ENCODE peak calls at places on chromosomes 7 and 10, in six cellular contexts. R is HCT116, T is PC-9, L is hepatocyte, D is mammary epithelial cell, B is PC-3. V is an unnamed sample.

GRCh38 chr7:112462236-112462635 is 12.0 kb downstream of the IFRD1 start:
- DNase-seq in R (no peak), T (peak), L (peak), D (peak), B (peak), V (peak)

GRCh38 chr7:140719711-140720110 is 23.2 kb downstream of the NDUFB2 start:
- DNase-seq in R (no peak), T (no peak), L (no peak), D (no peak), B (peak), V (no peak)

GRCh38 chr10:128629111-128630096 is 503.2 kb upstream of the MKI67 start:
- DNase-seq in R (peak), T (peak), L (peak), D (peak), B (peak), V (no peak)

GRCh38 chr7:112112822-112113255 is 93.4 kb downstream of the DOCK4 start:
- DNase-seq in R (no peak), T (no peak), L (no peak), D (peak), B (no peak), V (no peak)

GRCh38 chr7:120877706-120878105 is 19.8 kb upstream of the TSPAN12 start:
- DNase-seq in R (no peak), T (no peak), L (no peak), D (no peak), B (no peak), V (no peak)

GRCh38 chr10:69663548-69663947 is 33.5 kb downstream of the FAM241B start:
- DNase-seq in R (no peak), T (no peak), L (no peak), D (no peak), B (no peak), V (no peak)

GRCh38 chr10:7408494-7409044 is 2.3 kb downstream of the SFMBT2 start:
- DNase-seq in R (no peak), T (no peak), L (peak), D (peak), B (peak), V (peak)

GRCh38 chr10:133274751-133275682 is 1.7 kb downstream of the ADAM8 start:
- DNase-seq in R (no peak), T (peak), L (peak), D (peak), B (peak), V (no peak)

GRCh38 chr7:36216063-36216684 is 63.1 kb downstream of the EEPD1 start:
- DNase-seq in R (no peak), T (no peak), L (peak), D (no peak), B (peak), V (no peak)

GRCh38 chr10:7789390-7789789 is 1.4 kb downstream of the ATP5F1C start:
- DNase-seq in R (no peak), T (no peak), L (no peak), D (peak), B (peak), V (peak)

GRCh38 chr10:78852856-78853255 is 215.9 kb upstream of the ZMIZ1 start:
- DNase-seq in R (peak), T (no peak), L (no peak), D (no peak), B (peak), V (peak)

GRCh38 chr10:44385726-44386438 is 985 bp upstream of the CXCL12 start:
- DNase-seq in R (no peak), T (no peak), L (no peak), D (no peak), B (no peak), V (no peak)

GRCh38 chr7:142301923-142302550 is 44.2 kb upstream of the PRSS58 start:
- DNase-seq in R (peak), T (no peak), L (no peak), D (no peak), B (peak), V (peak)

GRCh38 chr7:157016352-157017041 is 6.0 kb upstream of the MNX1 start:
- DNase-seq in R (no peak), T (no peak), L (no peak), D (no peak), B (no peak), V (no peak)
- TF ChIP-seq EZH2 in R (no peak), T (no peak), L (no peak), D (no peak), B (no peak), V (no peak)

GRCh38 chr7:44231088-44231487 is 30.3 kb downstream of the YKT6 start:
- DNase-seq in R (no peak), T (no peak), L (no peak), D (no peak), B (no peak), V (no peak)

GRCh38 chr7:44235066-44235465 is 34.3 kb downstream of the YKT6 start:
- DNase-seq in R (no peak), T (no peak), L (no peak), D (no peak), B (no peak), V (no peak)

GRCh38 chr7:44232396-44232795 is 31.6 kb downstream of the YKT6 start:
- DNase-seq in R (no peak), T (no peak), L (no peak), D (no peak), B (no peak), V (no peak)

GRCh38 chr7:44235582-44236332 is 35.0 kb downstream of the YKT6 start:
- DNase-seq in R (no peak), T (no peak), L (no peak), D (peak), B (no peak), V (no peak)

GRCh38 chr7:44232900-44233715 is 32.3 kb downstream of the YKT6 start:
- DNase-seq in R (no peak), T (no peak), L (no peak), D (no peak), B (no peak), V (no peak)
- H3K4me3 ChIP-seq in R (no peak), T (no peak), L (no peak), D (no peak), B (no peak), V (no peak)

GRCh38 chr7:78095549-78095948 is 297.0 kb downstream of the PHTF2 start:
- DNase-seq in R (no peak), T (no peak), L (no peak), D (no peak), B (no peak), V (peak)

GRCh38 chr7:78090616-78091015 is 292.0 kb downstream of the PHTF2 start:
- DNase-seq in R (no peak), T (no peak), L (no peak), D (no peak), B (no peak), V (no peak)
- TF ChIP-seq CTCF in R (no peak), T (no peak), L (peak), D (peak), B (peak), V (peak)

GRCh38 chr7:70694357-70694908 is 437.5 kb upstream of the GALNT17 start:
- DNase-seq in R (no peak), T (no peak), L (peak), D (peak), B (no peak), V (peak)
- TF ChIP-seq EZH2 in R (no peak), T (no peak), L (no peak), D (no peak), B (no peak), V (no peak)

DNA sequence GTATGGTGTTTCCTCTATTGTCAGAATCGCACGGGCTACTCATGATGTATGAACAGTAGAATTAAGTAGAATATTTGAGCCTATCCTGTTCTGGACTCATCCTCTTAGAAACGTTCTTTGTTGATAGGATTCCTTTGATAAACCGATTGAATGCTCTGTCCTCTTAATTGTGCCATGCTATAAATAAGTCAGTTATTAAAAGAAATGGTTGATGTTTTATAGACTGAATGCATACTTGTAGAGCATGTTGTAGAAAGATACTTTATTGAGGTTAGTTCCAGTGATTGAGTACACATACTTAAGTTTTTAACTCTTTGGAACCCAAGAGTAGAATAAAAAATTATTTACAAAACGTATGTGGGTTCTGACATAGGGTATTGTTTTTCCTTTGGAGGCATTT is 54.9 kb upstream of the HBP1 start:
- DNase-seq in R (no peak), T (no peak), L (no peak), D (no peak), B (no peak), V (no peak)
- H3K4me3 ChIP-seq in R (no peak), T (no peak), L (no peak), D (no peak), B (no peak), V (no peak)

GRCh38 chr10:77588886-77589285 is 48.7 kb downstream of the KCNMA1 start:
- DNase-seq in R (no peak), T (no peak), L (no peak), D (no peak), B (no peak), V (no peak)

GRCh38 chr10:77583527-77583926 is 54.1 kb downstream of the KCNMA1 start:
- DNase-seq in R (no peak), T (peak), L (no peak), D (peak), B (peak), V (no peak)

GRCh38 chr10:77590344-77591237 is 47.0 kb downstream of the KCNMA1 start:
- DNase-seq in R (no peak), T (no peak), L (no peak), D (no peak), B (no peak), V (no peak)

GRCh38 chr10:77587424-77587806 is 50.2 kb downstream of the KCNMA1 start:
- DNase-seq in R (no peak), T (no peak), L (peak), D (no peak), B (no peak), V (no peak)

DNA sequence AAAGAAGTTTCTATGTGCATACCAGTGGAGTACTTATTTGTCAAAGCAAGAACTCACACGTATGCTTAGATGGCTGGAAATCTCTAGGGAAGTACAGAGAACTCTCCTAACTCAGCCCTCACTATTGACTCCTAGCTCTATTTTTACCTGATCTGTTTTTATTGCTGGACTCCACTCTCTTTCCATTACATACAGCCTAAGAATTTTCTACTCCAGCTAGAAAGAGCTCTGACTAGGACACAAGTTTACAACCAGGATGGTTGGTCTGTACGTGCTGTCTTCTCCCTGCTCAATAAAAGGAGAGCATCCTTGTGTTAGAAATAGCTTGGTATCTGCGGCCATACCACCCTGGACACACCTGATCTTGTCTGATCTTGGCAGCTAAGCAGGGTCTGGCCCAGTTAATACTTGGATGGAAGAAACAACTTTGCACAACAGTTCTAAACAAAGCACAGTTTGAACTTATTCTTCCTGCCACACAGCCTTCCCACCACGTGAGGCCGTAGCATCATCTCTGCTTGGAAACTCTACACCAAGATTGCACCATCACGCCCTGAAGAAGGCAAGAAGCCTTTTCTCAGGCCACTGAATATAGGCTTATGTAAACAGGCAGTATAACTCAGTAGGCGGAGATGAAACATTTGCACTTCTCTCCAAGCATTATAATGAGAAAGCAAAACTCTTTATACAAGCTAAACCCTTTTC is 50.7 kb downstream of the KCNMA1 start:
- DNase-seq in R (no peak), T (peak), L (peak), D (peak), B (peak), V (no peak)
- TF ChIP-seq CTCF in R (no peak), T (no peak), L (peak), D (peak), B (peak), V (no peak)

V was measured in A673.